ENCODE peak calls at places on chromosomes 11 and 22, in four cellular contexts. Z, A, W and K are unnamed samples.
A peak's percentile ranks its signal among the peaks of the same experiment; 100 is the strongest.

GRCh38 chr11:47051217-47051616 is 114.7 kb downstream of the CSTPP1 start:
- DNase-seq in A (peak; percentile 84), Z (no peak), W (peak; percentile 14), K (no peak)

GRCh38 chr11:86176165-86176884 is 68.2 kb upstream of the EED start:
- DNase-seq in A (peak; percentile 49), W (peak; percentile 66), Z (no peak), K (peak; percentile 53)

GRCh38 chr22:44664149-44664548 is 37.9 kb upstream of the PRR5 start:
- DNase-seq in Z (no peak), W (no peak), A (peak; percentile 77), K (no peak)

GRCh38 chr22:46035742-46036557 is 59.0 kb upstream of the WNT7B start:
- DNase-seq in A (peak; percentile 100), Z (peak; percentile 100), W (peak; percentile 97), K (peak; percentile 99)

GRCh38 chr11:48172818-48173609 is 43.6 kb upstream of the OR4B1 start:
- DNase-seq in A (peak; percentile 83), Z (peak; percentile 76), W (peak; percentile 32), K (peak; percentile 58)

GRCh38 chr11:12813371-12814225 is 139.4 kb downstream of the TEAD1 start:
- DNase-seq in Z (no peak), W (peak; percentile 78), A (peak; percentile 93), K (peak; percentile 53)

GRCh38 chr11:838441-839279 is 3.7 kb downstream of the POLR2L start:
- DNase-seq in A (no peak), W (peak; percentile 19), Z (peak; percentile 47), K (peak; percentile 46)

GRCh38 chr11:85718991-85719807 is 33.2 kb upstream of the CCDC89 start:
- DNase-seq in A (peak; percentile 91), W (peak; percentile 98), Z (peak; percentile 90), K (peak; percentile 89)

GRCh38 chr11:22666700-22667439 is 459 bp downstream of the GAS2 start:
- DNase-seq in A (peak; percentile 26), Z (peak; percentile 78), W (no peak), K (peak; percentile 5)

GRCh38 chr11:62917906-62918502 is 3.2 kb downstream of the CHRM1 start:
- DNase-seq in W (no peak), A (no peak), Z (no peak), K (no peak)

GRCh38 chr11:62373464-62374110 is 36.3 kb downstream of the ASRGL1 start:
- DNase-seq in W (no peak), A (no peak), Z (no peak), K (no peak)

GRCh38 chr11:110472858-110473257 is 43.1 kb downstream of the FDX1 start:
- DNase-seq in A (peak; percentile 41), W (peak; percentile 65), Z (no peak), K (peak; percentile 35)

GRCh38 chr22:16783930-16784354 is 41.3 kb downstream of the XKR3 start:
- DNase-seq in Z (peak; percentile 30), A (no peak), W (no peak), K (no peak)

GRCh38 chr11:23732026-23732425 is 764.8 kb upstream of the LUZP2 start:
- DNase-seq in W (no peak), Z (no peak), A (no peak), K (no peak)

GRCh38 chr11:102849319-102849718 is 5.9 kb upstream of the MMP3 start:
- DNase-seq in Z (no peak), W (peak; percentile 85), A (no peak), K (peak; percentile 84)

GRCh38 chr11:96470521-96470920 is 80.7 kb downstream of the JRKL start:
- DNase-seq in W (no peak), Z (no peak), A (no peak), K (no peak)

GRCh38 chr22:50439314-50440250 is 35.3 kb downstream of the SBF1 start:
- DNase-seq in A (no peak), W (no peak), Z (no peak), K (no peak)

GRCh38 chr11:132960273-132960672 is 572.0 kb downstream of the OPCML start:
- DNase-seq in W (no peak), Z (no peak), A (no peak), K (no peak)

GRCh38 chr11:101567086-101567485 is 16.7 kb downstream of the TRPC6 start:
- DNase-seq in A (no peak), W (no peak), Z (peak; percentile 69), K (no peak)

GRCh38 chr11:46348986-46349401 is 1.7 kb downstream of the DGKZ start:
- DNase-seq in A (no peak), W (no peak), Z (no peak), K (no peak)

GRCh38 chr22:31085493-31085824 is 4.3 kb downstream of the SMTN start:
- DNase-seq in Z (peak; percentile 66), A (peak; percentile 54), W (peak; percentile 62), K (no peak)

GRCh38 chr11:114090976-114091375 is 31.5 kb downstream of the ZBTB16 start:
- DNase-seq in Z (no peak), A (no peak), W (no peak), K (no peak)
- H3K4me3 ChIP-seq in Z (peak overlapping the region; percentile 42), A (no peak overlapping the region), W (no peak overlapping the region), K (no peak overlapping the region)

GRCh38 chr11:75174781-75175370 is 24.0 kb downstream of the SLCO2B1 start:
- DNase-seq in A (no peak), W (no peak), Z (no peak), K (no peak)
- TF ChIP-seq CTCF in A (no peak), W (no peak), Z (no peak), K (no peak)

GRCh38 chr11:30560345-30561106 is 25.6 kb downstream of the MPPED2 start:
- DNase-seq in Z (no peak), W (no peak), A (no peak), K (no peak)
- H3K4me3 ChIP-seq in Z (no peak overlapping the region), W (no peak overlapping the region), A (no peak overlapping the region), K (no peak overlapping the region)

GRCh38 chr11:107689317-107690202 is 22.3 kb downstream of the SLN start:
- DNase-seq in Z (peak; percentile 84), A (peak; percentile 79), W (peak; percentile 34), K (peak; percentile 69)
- TF ChIP-seq CTCF in Z (peak; percentile 81), A (peak; percentile 63), W (peak; percentile 72), K (peak; percentile 74)

GRCh38 chr11:93849201-93849600 is 1.2 kb downstream of the VSTM5 start:
- DNase-seq in Z (no peak), A (no peak), W (no peak), K (no peak)

GRCh38 chr11:93846411-93846810 is 4.0 kb downstream of the VSTM5 start:
- DNase-seq in A (peak; percentile 25), Z (no peak), W (no peak), K (no peak)

GRCh38 chr11:93850585-93851018 is at the start of gene VSTM5:
- DNase-seq in Z (no peak), W (no peak), A (no peak), K (peak; percentile 70)

GRCh38 chr11:93852242-93852641 is 1.8 kb upstream of the VSTM5 start:
- DNase-seq in A (no peak), Z (no peak), W (no peak), K (no peak)

GRCh38 chr11:93849751-93850584 is 450 bp downstream of the VSTM5 start:
- DNase-seq in Z (peak; percentile 38), A (peak; percentile 29), W (peak; percentile 1), K (no peak)
- H3K4me3 ChIP-seq in Z (peak overlapping the region; percentile 42), A (peak overlapping the region; percentile 23), W (no peak overlapping the region), K (peak overlapping the region; percentile 32)

GRCh38 chr11:72102946-72103753 is at the start of gene LAMTOR1:
- DNase-seq in Z (peak; percentile 99), A (peak; percentile 100), W (peak; percentile 95), K (peak; percentile 99)
- TF ChIP-seq CTCF in Z (peak; percentile 46), A (peak; percentile 61), W (peak; percentile 40), K (peak; percentile 52)

GRCh38 chr22:43053176-43053575 is 36.0 kb downstream of the TTLL1 start:
- DNase-seq in A (no peak), W (no peak), Z (peak; percentile 34), K (no peak)
- H3K4me3 ChIP-seq in A (no peak overlapping the region), W (no peak overlapping the region), Z (no peak overlapping the region), K (no peak overlapping the region)

GRCh38 chr11:66492161-66492865 is 12.1 kb downstream of the DPP3 start:
- DNase-seq in A (no peak), Z (no peak), W (no peak), K (no peak)

GRCh38 chr11:66493124-66493523 is 12.9 kb downstream of the DPP3 start:
- DNase-seq in W (no peak), A (no peak), Z (no peak), K (no peak)

GRCh38 chr11:66489636-66490035 is 9.4 kb downstream of the DPP3 start:
- DNase-seq in W (no peak), A (no peak), Z (no peak), K (no peak)

GRCh38 chr11:66488957-66489356 is 8.7 kb downstream of the DPP3 start:
- DNase-seq in W (no peak), Z (no peak), A (no peak), K (no peak)

GRCh38 chr11:66491315-66491935 is 11.2 kb downstream of the DPP3 start:
- DNase-seq in W (no peak), A (no peak), Z (peak; percentile 59), K (no peak)
- TF ChIP-seq CTCF in W (no peak), A (peak; percentile 56), Z (peak; percentile 59), K (peak; percentile 39)

DNA sequence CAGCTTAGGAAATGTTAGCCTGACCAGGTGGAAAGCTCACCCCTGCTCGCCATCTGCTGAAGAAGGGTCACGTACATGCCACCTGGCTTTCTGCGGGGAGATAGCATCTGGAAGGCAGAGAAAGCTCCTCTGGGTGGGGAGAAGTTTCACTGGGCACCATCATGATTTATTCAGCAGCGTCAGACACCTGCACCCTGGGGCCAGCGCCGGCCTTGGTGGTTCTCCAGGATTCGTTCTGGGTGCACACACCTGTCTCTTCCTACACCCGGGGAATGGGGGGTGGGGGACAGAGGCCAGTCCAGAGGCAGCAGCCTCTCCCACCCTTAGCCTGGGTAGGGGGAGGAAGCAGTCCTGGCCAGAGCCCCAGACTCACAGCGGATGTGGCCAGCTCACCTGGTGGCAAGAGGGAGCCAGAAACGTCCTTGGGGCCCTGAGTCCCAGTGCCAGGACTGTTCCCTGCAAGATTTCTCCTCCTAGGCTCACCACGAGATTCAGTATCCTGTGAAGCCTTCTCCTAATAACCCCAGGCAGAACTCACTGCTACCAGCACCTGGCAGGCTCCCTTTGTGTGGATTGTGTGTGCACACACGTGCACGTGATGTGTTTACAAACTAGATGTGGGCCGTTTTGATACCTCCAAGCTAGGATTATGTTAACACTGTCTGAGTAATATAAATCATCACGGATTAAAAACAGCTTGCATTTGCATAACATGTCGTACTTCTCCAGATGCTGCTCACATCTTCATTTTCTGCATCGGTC is 17.3 kb upstream of the RASD2 start:
- DNase-seq in W (no peak), Z (no peak), A (no peak), K (peak; percentile 23)
- H3K4me3 ChIP-seq in W (no peak overlapping the region), Z (no peak overlapping the region), A (no peak overlapping the region), K (no peak overlapping the region)